ENCODE peak calls at places on chromosomes 7 and 10, in nine cellular contexts. One of them, this sample, is unnamed.

GRCh38 chr7:105787071-105787470 is 89.3 kb downstream of the ATXN7L1 start:
- DNase-seq in left lung: no peak
- DNase-seq in spleen: peak
- DNase-seq in PC-9: peak
- DNase-seq in prostate gland: no peak
- DNase-seq in PC-3: peak
- DNase-seq in HEK293T: no peak
- DNase-seq in activated CD4-positive, alpha-beta memory T cell treated with anti-CD3 and anti-CD28 coated beads, Interleukin-2, amount 10 ng/mL, durations not matched to agents 7 days and 5 days: no peak
- DNase-seq in Peyer's patch: no peak
- DNase-seq in this sample: no peak

GRCh38 chr10:30786131-30786530 is 156.6 kb upstream of the LYZL2 start:
- DNase-seq in prostate gland: no peak
- DNase-seq in spleen: no peak
- DNase-seq in PC-3: peak
- DNase-seq in activated CD4-positive, alpha-beta memory T cell treated with anti-CD3 and anti-CD28 coated beads, Interleukin-2, amount 10 ng/mL, durations not matched to agents 7 days and 5 days: no peak
- DNase-seq in left lung: no peak
- DNase-seq in HEK293T: no peak
- DNase-seq in PC-9: no peak
- DNase-seq in Peyer's patch: no peak
- DNase-seq in this sample: no peak

GRCh38 chr10:29858352-29859267 is 200.8 kb downstream of the JCAD start:
- DNase-seq in prostate gland: peak
- DNase-seq in Peyer's patch: peak
- DNase-seq in spleen: no peak
- DNase-seq in left lung: peak
- DNase-seq in PC-3: peak
- DNase-seq in PC-9: peak
- DNase-seq in HEK293T: peak
- DNase-seq in activated CD4-positive, alpha-beta memory T cell treated with anti-CD3 and anti-CD28 coated beads, Interleukin-2, amount 10 ng/mL, durations not matched to agents 7 days and 5 days: no peak
- DNase-seq in this sample: no peak

GRCh38 chr7:67105382-67105781 is 108.7 kb downstream of the TYW1 start:
- DNase-seq in spleen: no peak
- DNase-seq in prostate gland: no peak
- DNase-seq in Peyer's patch: no peak
- DNase-seq in activated CD4-positive, alpha-beta memory T cell treated with anti-CD3 and anti-CD28 coated beads, Interleukin-2, amount 10 ng/mL, durations not matched to agents 7 days and 5 days: no peak
- DNase-seq in left lung: no peak
- DNase-seq in PC-3: no peak
- DNase-seq in HEK293T: no peak
- DNase-seq in PC-9: no peak
- DNase-seq in this sample: no peak

GRCh38 chr7:108004220-108005142 is 1.5 kb upstream of the LAMB1 start:
- DNase-seq in HEK293T: no peak
- DNase-seq in PC-9: no peak
- DNase-seq in PC-3: peak
- DNase-seq in left lung: no peak
- DNase-seq in spleen: no peak
- DNase-seq in Peyer's patch: peak
- DNase-seq in prostate gland: no peak
- DNase-seq in activated CD4-positive, alpha-beta memory T cell treated with anti-CD3 and anti-CD28 coated beads, Interleukin-2, amount 10 ng/mL, durations not matched to agents 7 days and 5 days: no peak
- DNase-seq in this sample: no peak

GRCh38 chr10:106557951-106558733 is 606.4 kb downstream of the SORCS1 start:
- DNase-seq in PC-3: peak
- DNase-seq in Peyer's patch: no peak
- DNase-seq in spleen: no peak
- DNase-seq in activated CD4-positive, alpha-beta memory T cell treated with anti-CD3 and anti-CD28 coated beads, Interleukin-2, amount 10 ng/mL, durations not matched to agents 7 days and 5 days: no peak
- DNase-seq in left lung: no peak
- DNase-seq in prostate gland: no peak
- DNase-seq in PC-9: no peak
- DNase-seq in HEK293T: no peak
- DNase-seq in this sample: no peak

GRCh38 chr10:17387861-17388503 is 66.4 kb downstream of the ST8SIA6 start:
- DNase-seq in prostate gland: peak
- DNase-seq in HEK293T: no peak
- DNase-seq in PC-3: peak
- DNase-seq in spleen: no peak
- DNase-seq in PC-9: peak
- DNase-seq in left lung: no peak
- DNase-seq in Peyer's patch: no peak
- DNase-seq in activated CD4-positive, alpha-beta memory T cell treated with anti-CD3 and anti-CD28 coated beads, Interleukin-2, amount 10 ng/mL, durations not matched to agents 7 days and 5 days: no peak
- DNase-seq in this sample: no peak

GRCh38 chr10:123687758-123688157 is 21.6 kb downstream of the GPR26 start:
- DNase-seq in spleen: no peak
- DNase-seq in Peyer's patch: no peak
- DNase-seq in HEK293T: peak
- DNase-seq in left lung: no peak
- DNase-seq in prostate gland: no peak
- DNase-seq in PC-3: no peak
- DNase-seq in activated CD4-positive, alpha-beta memory T cell treated with anti-CD3 and anti-CD28 coated beads, Interleukin-2, amount 10 ng/mL, durations not matched to agents 7 days and 5 days: no peak
- DNase-seq in PC-9: no peak
- DNase-seq in this sample: no peak

GRCh38 chr7:57210212-57210611 is 78.0 kb upstream of the ZNF479 start:
- DNase-seq in activated CD4-positive, alpha-beta memory T cell treated with anti-CD3 and anti-CD28 coated beads, Interleukin-2, amount 10 ng/mL, durations not matched to agents 7 days and 5 days: no peak
- DNase-seq in left lung: no peak
- DNase-seq in Peyer's patch: no peak
- DNase-seq in HEK293T: no peak
- DNase-seq in PC-9: no peak
- DNase-seq in prostate gland: no peak
- DNase-seq in spleen: peak
- DNase-seq in PC-3: no peak
- DNase-seq in this sample: peak

GRCh38 chr10:17805440-17805839 is 3.7 kb upstream of the MRC1 start:
- DNase-seq in PC-3: no peak
- DNase-seq in prostate gland: no peak
- DNase-seq in PC-9: no peak
- DNase-seq in HEK293T: no peak
- DNase-seq in Peyer's patch: no peak
- DNase-seq in activated CD4-positive, alpha-beta memory T cell treated with anti-CD3 and anti-CD28 coated beads, Interleukin-2, amount 10 ng/mL, durations not matched to agents 7 days and 5 days: no peak
- DNase-seq in left lung: no peak
- DNase-seq in spleen: no peak
- DNase-seq in this sample: no peak

GRCh38 chr7:30674876-30675275 is 7.4 kb downstream of the CRHR2 start:
- DNase-seq in Peyer's patch: no peak
- DNase-seq in spleen: no peak
- DNase-seq in activated CD4-positive, alpha-beta memory T cell treated with anti-CD3 and anti-CD28 coated beads, Interleukin-2, amount 10 ng/mL, durations not matched to agents 7 days and 5 days: no peak
- DNase-seq in left lung: no peak
- DNase-seq in PC-9: no peak
- DNase-seq in prostate gland: no peak
- DNase-seq in HEK293T: no peak
- DNase-seq in PC-3: no peak
- DNase-seq in this sample: no peak

GRCh38 chr7:87474533-87475358 is 734 bp downstream of the ABCB4 start:
- DNase-seq in PC-3: peak
- DNase-seq in HEK293T: peak
- DNase-seq in activated CD4-positive, alpha-beta memory T cell treated with anti-CD3 and anti-CD28 coated beads, Interleukin-2, amount 10 ng/mL, durations not matched to agents 7 days and 5 days: no peak
- DNase-seq in Peyer's patch: peak
- DNase-seq in left lung: no peak
- DNase-seq in prostate gland: no peak
- DNase-seq in spleen: no peak
- DNase-seq in PC-9: peak
- DNase-seq in this sample: peak

GRCh38 chr7:74026406-74027123 is 1.4 kb upstream of the ELN start:
- DNase-seq in PC-9: no peak
- DNase-seq in HEK293T: peak
- DNase-seq in PC-3: peak
- DNase-seq in activated CD4-positive, alpha-beta memory T cell treated with anti-CD3 and anti-CD28 coated beads, Interleukin-2, amount 10 ng/mL, durations not matched to agents 7 days and 5 days: peak
- DNase-seq in spleen: peak
- DNase-seq in left lung: peak
- DNase-seq in prostate gland: peak
- DNase-seq in Peyer's patch: peak
- DNase-seq in this sample: peak

GRCh38 chr10:30459283-30459682 is 25.3 kb downstream of the MAP3K8 start:
- DNase-seq in prostate gland: no peak
- DNase-seq in left lung: no peak
- DNase-seq in Peyer's patch: peak
- DNase-seq in spleen: peak
- DNase-seq in PC-9: no peak
- DNase-seq in PC-3: no peak
- DNase-seq in activated CD4-positive, alpha-beta memory T cell treated with anti-CD3 and anti-CD28 coated beads, Interleukin-2, amount 10 ng/mL, durations not matched to agents 7 days and 5 days: no peak
- DNase-seq in HEK293T: no peak
- DNase-seq in this sample: no peak

GRCh38 chr10:89392974-89393373 is 551 bp downstream of the IFIT1 start:
- DNase-seq in Peyer's patch: no peak
- DNase-seq in PC-9: no peak
- DNase-seq in activated CD4-positive, alpha-beta memory T cell treated with anti-CD3 and anti-CD28 coated beads, Interleukin-2, amount 10 ng/mL, durations not matched to agents 7 days and 5 days: no peak
- DNase-seq in PC-3: no peak
- DNase-seq in HEK293T: no peak
- DNase-seq in spleen: no peak
- DNase-seq in prostate gland: peak
- DNase-seq in left lung: no peak
- DNase-seq in this sample: no peak

GRCh38 chr10:4514445-4515108 is 311.4 kb upstream of the AKR1E2 start:
- DNase-seq in HEK293T: no peak
- DNase-seq in spleen: no peak
- DNase-seq in left lung: peak
- DNase-seq in activated CD4-positive, alpha-beta memory T cell treated with anti-CD3 and anti-CD28 coated beads, Interleukin-2, amount 10 ng/mL, durations not matched to agents 7 days and 5 days: no peak
- DNase-seq in Peyer's patch: peak
- DNase-seq in PC-9: no peak
- DNase-seq in PC-3: no peak
- DNase-seq in prostate gland: no peak
- DNase-seq in this sample: peak

GRCh38 chr7:3780525-3780924 is 479.5 kb downstream of the SDK1 start:
- DNase-seq in prostate gland: no peak
- DNase-seq in spleen: no peak
- DNase-seq in PC-3: no peak
- DNase-seq in HEK293T: no peak
- DNase-seq in PC-9: no peak
- DNase-seq in Peyer's patch: no peak
- DNase-seq in activated CD4-positive, alpha-beta memory T cell treated with anti-CD3 and anti-CD28 coated beads, Interleukin-2, amount 10 ng/mL, durations not matched to agents 7 days and 5 days: no peak
- DNase-seq in left lung: no peak
- DNase-seq in this sample: no peak

GRCh38 chr10:86547291-86547690 is 25.7 kb upstream of the WAPL start:
- DNase-seq in left lung: no peak
- DNase-seq in PC-9: no peak
- DNase-seq in spleen: no peak
- DNase-seq in PC-3: no peak
- DNase-seq in prostate gland: no peak
- DNase-seq in HEK293T: no peak
- DNase-seq in Peyer's patch: no peak
- DNase-seq in activated CD4-positive, alpha-beta memory T cell treated with anti-CD3 and anti-CD28 coated beads, Interleukin-2, amount 10 ng/mL, durations not matched to agents 7 days and 5 days: no peak
- DNase-seq in this sample: no peak

GRCh38 chr10:93199221-93199681 is 125.6 kb downstream of the CYP26A1 start:
- DNase-seq in Peyer's patch: peak
- DNase-seq in prostate gland: peak
- DNase-seq in PC-3: peak
- DNase-seq in PC-9: no peak
- DNase-seq in left lung: no peak
- DNase-seq in spleen: no peak
- DNase-seq in HEK293T: no peak
- DNase-seq in activated CD4-positive, alpha-beta memory T cell treated with anti-CD3 and anti-CD28 coated beads, Interleukin-2, amount 10 ng/mL, durations not matched to agents 7 days and 5 days: no peak
- DNase-seq in this sample: peak

GRCh38 chr10:19941206-19941880 is 125.1 kb downstream of the PLXDC2 start:
- DNase-seq in PC-9: no peak
- DNase-seq in HEK293T: no peak
- DNase-seq in spleen: no peak
- DNase-seq in activated CD4-positive, alpha-beta memory T cell treated with anti-CD3 and anti-CD28 coated beads, Interleukin-2, amount 10 ng/mL, durations not matched to agents 7 days and 5 days: no peak
- DNase-seq in Peyer's patch: no peak
- DNase-seq in prostate gland: no peak
- DNase-seq in PC-3: no peak
- DNase-seq in left lung: no peak
- DNase-seq in this sample: no peak

GRCh38 chr10:35012781-35013180 is 77.4 kb downstream of the CUL2 start:
- DNase-seq in Peyer's patch: no peak
- DNase-seq in PC-3: no peak
- DNase-seq in prostate gland: no peak
- DNase-seq in HEK293T: no peak
- DNase-seq in activated CD4-positive, alpha-beta memory T cell treated with anti-CD3 and anti-CD28 coated beads, Interleukin-2, amount 10 ng/mL, durations not matched to agents 7 days and 5 days: no peak
- DNase-seq in left lung: no peak
- DNase-seq in PC-9: no peak
- DNase-seq in spleen: no peak
- DNase-seq in this sample: no peak

GRCh38 chr7:47534322-47535032 is 47.4 kb downstream of the TNS3 start:
- DNase-seq in PC-9: peak
- DNase-seq in left lung: peak
- DNase-seq in spleen: peak
- DNase-seq in PC-3: peak
- DNase-seq in HEK293T: peak
- DNase-seq in activated CD4-positive, alpha-beta memory T cell treated with anti-CD3 and anti-CD28 coated beads, Interleukin-2, amount 10 ng/mL, durations not matched to agents 7 days and 5 days: no peak
- DNase-seq in Peyer's patch: no peak
- DNase-seq in prostate gland: no peak
- DNase-seq in this sample: no peak

GRCh38 chr10:29067161-29067560 is 221.7 kb upstream of the LYZL1 start:
- DNase-seq in activated CD4-positive, alpha-beta memory T cell treated with anti-CD3 and anti-CD28 coated beads, Interleukin-2, amount 10 ng/mL, durations not matched to agents 7 days and 5 days: no peak
- DNase-seq in left lung: no peak
- DNase-seq in PC-9: peak
- DNase-seq in PC-3: no peak
- DNase-seq in prostate gland: no peak
- DNase-seq in Peyer's patch: no peak
- DNase-seq in spleen: no peak
- DNase-seq in HEK293T: no peak
- DNase-seq in this sample: no peak